ENCODE peak calls at places on chromosomes 16 and 17, in four cellular contexts. U is epithelial cell of proximal tubule; P is activated CD4-positive, alpha-beta T cell treated with anti-CD3 and anti-CD28 coated beads, Interleukin-2, amount 50 U/mL, for 1 hour; X is effector CD4-positive, alpha-beta T cell. B is an unnamed sample.
A peak's percentile ranks its signal among the peaks of the same experiment; 100 is the strongest.

GRCh38 chr17:49993423-49994037 is 1.5 kb downstream of the DLX3 start:
- DNase-seq in U (no peak), P (no peak), X (no peak), B (no peak)

GRCh38 chr17:63848834-63849689 is 6.6 kb upstream of the SMARCD2 start:
- DNase-seq in U (no peak), P (peak; percentile 97), X (peak; percentile 92), B (peak; percentile 77)

GRCh38 chr16:2859686-2860265 is 1.8 kb upstream of the PRSS22 start:
- DNase-seq in U (no peak), P (no peak), X (no peak), B (no peak)

GRCh38 chr17:75031972-75032895 is 14.5 kb downstream of the ATP5PD start:
- DNase-seq in U (no peak), P (peak; percentile 55), X (peak; percentile 39), B (peak; percentile 77)

GRCh38 chr17:82787081-82787848 is 35.4 kb downstream of the TBCD start:
- DNase-seq in U (no peak), P (no peak), X (no peak), B (peak; percentile 53)

GRCh38 chr17:74512624-74513084 is 18.6 kb downstream of the CD300LB start:
- DNase-seq in U (peak; percentile 79), P (no peak), X (no peak), B (no peak)

GRCh38 chr16:59214455-59214854 is 480.3 kb upstream of the GOT2 start:
- DNase-seq in U (no peak), P (no peak), X (no peak), B (no peak)

GRCh38 chr16:4790261-4790660 is 2.1 kb upstream of the SEPTIN12 start:
- DNase-seq in U (no peak), P (no peak), X (no peak), B (no peak)

GRCh38 chr17:31408586-31408985 is 17.1 kb downstream of the RAB11FIP4 start:
- DNase-seq in U (no peak), P (no peak), X (no peak), B (no peak)

GRCh38 chr17:80746262-80746935 is 201.8 kb downstream of the RPTOR start:
- DNase-seq in U (no peak), P (no peak), X (no peak), B (no peak)

GRCh38 chr17:62109378-62109902 is 44.4 kb upstream of the MED13 start:
- DNase-seq in U (peak; percentile 57), P (peak; percentile 29), X (peak; percentile 17), B (no peak)

GRCh38 chr17:7167832-7168231 is 11.3 kb downstream of the ASGR1 start:
- DNase-seq in U (no peak), P (no peak), X (no peak), B (no peak)

GRCh38 chr16:71746442-71747046 is 22.0 kb upstream of the PHLPP2 start:
- DNase-seq in U (no peak), P (peak; percentile 24), X (peak; percentile 16), B (peak; percentile 31)

GRCh38 chr17:44976198-44976597 is 8.1 kb upstream of the C1QL1 start:
- DNase-seq in U (no peak), P (no peak), X (no peak), B (no peak)

GRCh38 chr17:81813861-81814683 is 10.1 kb downstream of the GCGR start:
- DNase-seq in U (no peak), P (no peak), X (no peak), B (no peak)

GRCh38 chr17:4893721-4894560 is 5.4 kb upstream of the C17orf107 start:
- DNase-seq in U (no peak), P (no peak), X (no peak), B (no peak)

GRCh38 chr17:16512011-16512410 is 20.0 kb upstream of the LRRC75A start:
- DNase-seq in U (no peak), P (no peak), X (no peak), B (no peak)

GRCh38 chr16:80366023-80366422 is 174.8 kb upstream of the DYNLRB2 start:
- DNase-seq in U (no peak), P (no peak), X (no peak), B (no peak)

GRCh38 chr16:72657791-72658190 is 390.1 kb downstream of the ZFHX3 start:
- DNase-seq in U (no peak), P (no peak), X (no peak), B (no peak)

GRCh38 chr17:5762191-5762590 is 177.9 kb upstream of the NLRP1 start:
- DNase-seq in U (no peak), P (no peak), X (no peak), B (no peak)

GRCh38 chr17:82076785-82077591 is 11.4 kb upstream of the DUS1L start:
- DNase-seq in U (no peak), P (no peak), X (no peak), B (no peak)

GRCh38 chr17:28225271-28225670 is 93.7 kb upstream of the TMEM97 start:
- DNase-seq in U (no peak), P (no peak), X (no peak), B (no peak)

GRCh38 chr16:65121870-65122723 is at the start of gene CDH11:
- DNase-seq in U (no peak), P (no peak), X (no peak), B (peak; percentile 40)

GRCh38 chr17:47693667-47694017 is 319 bp upstream of the TBKBP1 start:
- DNase-seq in U (no peak), P (no peak), X (no peak), B (no peak)

GRCh38 chr17:53428913-53429312 is 393.8 kb upstream of the KIF2B start:
- DNase-seq in U (no peak), P (no peak), X (no peak), B (no peak)

GRCh38 chr17:75769536-75769935 is 4.5 kb upstream of the GALK1 start:
- DNase-seq in U (no peak), P (no peak), X (no peak), B (no peak)

GRCh38 chr17:79691931-79692330 is 38.8 kb upstream of the ENPP7 start:
- DNase-seq in U (no peak), P (no peak), X (no peak), B (peak; percentile 29)

GRCh38 chr17:17025621-17026020 is 16.6 kb upstream of the MPRIP start:
- DNase-seq in U (no peak), P (no peak), X (no peak), B (no peak)

GRCh38 chr17:51046527-51047384 is 73.9 kb downstream of the SPAG9 start:
- DNase-seq in U (no peak), P (no peak), X (no peak), B (peak; percentile 83)

GRCh38 chr16:67666032-67666537 is 465 bp downstream of the ENKD1 start:
- DNase-seq in U (no peak), P (no peak), X (no peak), B (no peak)

GRCh38 chr16:47492428-47493357 is 31.6 kb downstream of the PHKB start:
- DNase-seq in U (no peak), P (no peak), X (no peak), B (peak; percentile 2)

GRCh38 chr17:50887705-50888245 is 21.6 kb upstream of the TOB1 start:
- DNase-seq in U (no peak), P (no peak), X (no peak), B (no peak)

GRCh38 chr17:38750312-38751121 is 2.0 kb upstream of the PSMB3 start:
- DNase-seq in U (peak; percentile 31), P (no peak), X (no peak), B (no peak)

GRCh38 chr17:44004077-44004760 is at the start of gene NAGS:
- DNase-seq in U (no peak), P (no peak), X (no peak), B (no peak)

GRCh38 chr16:5965321-5965720 is 867.7 kb upstream of the EEF2KMT start:
- DNase-seq in U (no peak), P (no peak), X (no peak), B (no peak)

GRCh38 chr17:15648384-15648783 is 28.9 kb upstream of the FBXW10B start:
- DNase-seq in U (no peak), P (no peak), X (no peak), B (no peak)

GRCh38 chr17:47675380-47676198 is 18.4 kb upstream of the TBKBP1 start:
- DNase-seq in U (no peak), P (no peak), X (no peak), B (no peak)

B was measured in hippocampal formation.